ENCODE peak calls at places on chromosomes 2 and 18, in nine cellular contexts. U is suprapubic skin, F is astrocyte, B is breast epithelium, W is right atrium auricular region, M is heart right ventricle, O is testis, C is pancreas, V is OCI-LY7. J is an unnamed sample.

GRCh38 chr2:95390881-95391321 is 11.6 kb upstream of the FAHD2A start:
- DNase-seq in W (no peak), B (no peak), U (no peak), C (no peak), F (no peak), M (no peak), V (no peak), O (no peak), J (no peak)

GRCh38 chr2:53877112-53877511 is 17.3 kb upstream of the GPR75 start:
- DNase-seq in O (no peak), V (no peak), U (no peak), M (no peak), B (no peak), F (no peak), C (no peak), W (no peak), J (no peak)

GRCh38 chr18:39806519-39806918 is 2148.5 kb upstream of the PIK3C3 start:
- DNase-seq in U (no peak), M (no peak), O (no peak), C (no peak), F (peak; percentile 22), B (no peak), W (no peak), V (no peak), J (no peak)

GRCh38 chr2:134396493-134396892 is 142.6 kb downstream of the MGAT5 start:
- DNase-seq in F (no peak), C (no peak), U (no peak), V (no peak), M (no peak), W (no peak), B (peak; percentile 46), O (no peak), J (no peak)

GRCh38 chr2:209663149-209663548 is 108.5 kb upstream of the UNC80 start:
- DNase-seq in C (no peak), V (no peak), B (no peak), M (no peak), W (no peak), O (no peak), F (peak; percentile 42), U (no peak), J (no peak)

GRCh38 chr18:6884944-6885343 is 155.4 kb downstream of the ARHGAP28 start:
- DNase-seq in C (no peak), B (no peak), M (no peak), O (no peak), U (no peak), W (no peak), F (peak; percentile 20), V (no peak), J (no peak)

GRCh38 chr2:230762317-230762896 is 49.8 kb downstream of the CAB39 start:
- DNase-seq in U (no peak), F (no peak), C (no peak), V (peak; percentile 53), M (no peak), W (no peak), B (no peak), O (no peak), J (no peak)

GRCh38 chr2:182280128-182280527 is 146.7 kb downstream of the PDE1A start:
- DNase-seq in V (no peak), O (no peak), M (no peak), C (no peak), W (no peak), B (no peak), F (peak; percentile 85), U (no peak), J (no peak)

GRCh38 chr2:156054983-156055382 is 277.5 kb downstream of the NR4A2 start:
- DNase-seq in C (no peak), U (no peak), W (no peak), M (no peak), F (no peak), O (no peak), V (no peak), B (no peak), J (no peak)

GRCh38 chr2:85132834-85133637 is at the start of gene TCF7L1:
- DNase-seq in V (no peak), B (peak; percentile 81), W (peak; percentile 90), O (peak; percentile 84), C (peak; percentile 64), U (peak; percentile 94), F (peak; percentile 84), M (peak; percentile 86), J (peak; percentile 92)
- TF ChIP-seq CTCF in V (peak; percentile 32), B (peak; percentile 49), W (peak; percentile 92), O (peak; percentile 54), C (peak; percentile 62), U (peak; percentile 83), F (peak; percentile 40), M (peak; percentile 82), J (peak; percentile 85)

DNA sequence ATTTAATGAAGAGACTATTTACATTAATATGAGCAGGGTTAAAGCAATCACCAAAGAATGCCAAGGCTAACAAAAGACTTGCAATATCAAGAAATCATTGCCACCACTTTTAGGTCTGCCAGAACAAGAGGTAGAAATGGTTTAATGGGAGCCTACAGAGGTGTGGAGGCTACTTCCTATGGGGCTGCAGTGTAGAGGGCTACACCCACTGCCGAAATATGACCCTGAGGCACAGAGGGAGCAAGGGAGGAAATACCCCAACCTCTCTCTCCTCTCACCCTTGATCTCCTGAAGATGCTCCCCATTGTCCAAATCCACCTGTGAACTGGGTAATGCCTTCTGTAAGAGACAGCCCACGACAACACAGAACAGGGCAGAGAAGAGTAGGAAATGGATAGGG is 315.4 kb downstream of the SMAD2 start:
- DNase-seq in W (no peak), V (no peak), F (no peak), O (no peak), C (no peak), B (no peak), U (no peak), M (no peak), J (no peak)
- H3K4me1 ChIP-seq in W (no peaks in the 10 kb centered on the region), V (no peaks in the 10 kb centered on the region), F (no peaks in the 10 kb centered on the region), O (no peaks in the 10 kb centered on the region), C (no peaks in the 10 kb centered on the region), B (no peaks in the 10 kb centered on the region), U (no peaks in the 10 kb centered on the region), M (no peaks in the 10 kb centered on the region), J (no peaks in the 10 kb centered on the region)

DNA sequence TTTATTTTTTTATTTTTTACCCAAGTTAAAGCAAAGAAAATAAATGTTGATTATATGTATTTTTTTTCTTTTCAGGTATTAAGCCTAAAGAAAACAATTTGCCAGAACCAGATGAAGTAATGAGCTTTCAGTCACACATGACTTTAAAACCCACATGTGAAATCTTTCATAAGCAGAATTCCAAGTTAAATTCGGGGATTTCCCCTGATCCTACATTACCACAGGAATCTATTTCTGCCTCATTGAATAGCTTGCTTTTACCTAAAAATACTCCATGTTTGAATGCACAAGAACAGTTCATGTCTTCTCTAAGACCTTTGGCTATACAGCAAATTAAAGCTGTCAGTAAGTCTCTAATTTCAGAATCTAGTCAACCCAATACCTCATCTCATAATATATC is 26.6 kb downstream of the GEN1 start:
- DNase-seq in M (no peak), C (no peak), F (peak; percentile 34), W (no peak), U (no peak), V (no peak), O (no peak), B (no peak), J (no peak)
- H3K36me3 ChIP-seq in M (no peaks in the 10 kb centered on the region), C (no peaks in the 10 kb centered on the region), F (peaks cover 17% of the 10 kb centered on the region), W (peaks cover 8% of the 10 kb centered on the region), U (peaks cover 17% of the 10 kb centered on the region), V (peaks cover 96% of the 10 kb centered on the region), O (no peaks in the 10 kb centered on the region), B (no peaks in the 10 kb centered on the region), J (peaks cover 9% of the 10 kb centered on the region)

GRCh38 chr2:110854355-110855081 is 122.1 kb downstream of the ACOXL start:
- DNase-seq in O (no peak), V (peak; percentile 41), B (no peak), M (no peak), F (no peak), U (peak; percentile 52), C (no peak), W (no peak), J (no peak)
- TF ChIP-seq CTCF in O (no peak), V (peak; percentile 66), B (no peak), M (no peak), F (no peak), U (peak; percentile 5), C (no peak), W (no peak), J (no peak)

GRCh38 chr2:239590995-239591915 is 190.4 kb upstream of the HDAC4 start:
- DNase-seq in B (no peak), O (no peak), W (no peak), C (no peak), M (no peak), U (peak; percentile 44), V (no peak), F (no peak), J (peak; percentile 53)
- H3K4me1 ChIP-seq in B (no peaks in the 10 kb centered on the region), O (no peaks in the 10 kb centered on the region), W (no peaks in the 10 kb centered on the region), C (no peaks in the 10 kb centered on the region), M (no peaks in the 10 kb centered on the region), U (peaks cover 3% of the 10 kb centered on the region), V (no peaks in the 10 kb centered on the region), F (no peaks in the 10 kb centered on the region), J (no peaks in the 10 kb centered on the region)

GRCh38 chr18:55048892-55049291 is 89.6 kb upstream of the CCDC68 start:
- DNase-seq in W (no peak), C (no peak), V (no peak), F (peak; percentile 60), U (no peak), M (no peak), B (no peak), O (no peak), J (no peak)

GRCh38 chr18:55047546-55047945 is 88.3 kb upstream of the CCDC68 start:
- DNase-seq in V (no peak), F (peak; percentile 20), M (no peak), U (no peak), O (no peak), W (no peak), B (no peak), C (no peak), J (no peak)
- H3K36me3 ChIP-seq in V (no peaks in the 10 kb centered on the region), F (no peaks in the 10 kb centered on the region), M (no peaks in the 10 kb centered on the region), U (no peaks in the 10 kb centered on the region), O (no peaks in the 10 kb centered on the region), W (no peaks in the 10 kb centered on the region), B (no peaks in the 10 kb centered on the region), C (no peaks in the 10 kb centered on the region), J (no peaks in the 10 kb centered on the region)

GRCh38 chr2:10078001-10078400 is 2.2 kb downstream of the CYS1 start:
- DNase-seq in O (no peak), C (no peak), U (no peak), F (no peak), W (no peak), V (no peak), B (no peak), M (no peak), J (no peak)
- TF ChIP-seq CTCF in O (no peak), C (no peak), U (no peak), F (no peak), W (no peak), V (no peak), B (no peak), M (no peak), J (no peak)

J was measured in upper lobe of right lung.